ENCODE peak calls at places on chromosome 12, in six cellular contexts. T is OCI-LY7, B is hepatocyte, C is PC-3, S is neural progenitor cell, P is GM23338. U is an unnamed sample.

GRCh38 chr12:90304231-90304630 is 595.6 kb upstream of the ATP2B1 start:
- DNase-seq in T (no peak), B (no peak), C (no peak), S (no peak), P (no peak), U (no peak)

GRCh38 chr12:68040450-68041075 is 51.3 kb downstream of the IFNG-AS1 start:
- DNase-seq in T (peak), B (peak), C (peak), S (peak), P (peak), U (peak)

GRCh38 chr12:2582631-2583616 is 211.8 kb upstream of the FKBP4 start:
- DNase-seq in T (peak), B (peak), C (peak), S (peak), P (peak), U (peak)

GRCh38 chr12:14403711-14404164 is 38.3 kb downstream of the ATF7IP start:
- DNase-seq in T (peak), B (peak), C (peak), S (no peak), P (no peak), U (peak)

GRCh38 chr12:24062642-24063245 is 113.3 kb upstream of the SOX5 start:
- DNase-seq in T (no peak), B (no peak), C (no peak), S (no peak), P (no peak), U (no peak)

GRCh38 chr12:132219323-132219722 is 75.1 kb downstream of the NOC4L start:
- DNase-seq in T (no peak), B (no peak), C (no peak), S (no peak), P (no peak), U (no peak)

GRCh38 chr12:26001530-26001929 is 43.0 kb downstream of the RASSF8 start:
- DNase-seq in T (no peak), B (no peak), C (peak), S (no peak), P (no peak), U (no peak)

GRCh38 chr12:86774841-86775386 is 518.7 kb upstream of the MGAT4C start:
- DNase-seq in T (no peak), B (no peak), C (peak), S (no peak), P (no peak), U (peak)

GRCh38 chr12:122834921-122835692 is at the start of gene HIP1R:
- DNase-seq in T (peak), B (peak), C (peak), S (peak), P (peak), U (peak)

GRCh38 chr12:2265461-2266167 is 212.8 kb downstream of the CACNA1C start:
- DNase-seq in T (no peak), B (no peak), C (no peak), S (no peak), P (no peak), U (peak)

GRCh38 chr12:124024263-124024678 is 51.3 kb downstream of the ZNF664 start:
- DNase-seq in T (no peak), B (no peak), C (peak), S (no peak), P (no peak), U (peak)

GRCh38 chr12:2613674-2614073 is 181.1 kb upstream of the FKBP4 start:
- DNase-seq in T (no peak), B (peak), C (peak), S (no peak), P (no peak), U (peak)

GRCh38 chr12:105706321-105706972 is 376.0 kb downstream of the C12orf75 start:
- DNase-seq in T (no peak), B (no peak), C (peak), S (peak), P (peak), U (peak)

GRCh38 chr12:16112151-16112550 is 165.3 kb downstream of the SLC15A5 start:
- DNase-seq in T (no peak), B (no peak), C (no peak), S (peak), P (peak), U (no peak)

GRCh38 chr12:91608562-91608961 is 425.9 kb upstream of the DCN start:
- DNase-seq in T (no peak), B (no peak), C (no peak), S (no peak), P (no peak), U (no peak)

GRCh38 chr12:101013993-101014392 is 196.0 kb downstream of the SLC5A8 start:
- DNase-seq in T (no peak), B (no peak), C (peak), S (no peak), P (no peak), U (no peak)

GRCh38 chr12:68628698-68629097 is 18.0 kb downstream of the RAP1B start:
- DNase-seq in T (no peak), B (no peak), C (no peak), S (no peak), P (no peak), U (no peak)

GRCh38 chr12:119809023-119809422 is 68.1 kb downstream of the CIT start:
- DNase-seq in T (no peak), B (no peak), C (no peak), S (no peak), P (no peak), U (no peak)

GRCh38 chr12:5684989-5685388 is 253.1 kb downstream of the NTF3 start:
- DNase-seq in T (no peak), B (no peak), C (no peak), S (no peak), P (no peak), U (no peak)

GRCh38 chr12:31245822-31246469 is 80.0 kb downstream of the SINHCAF start:
- DNase-seq in T (peak), B (no peak), C (no peak), S (peak), P (peak), U (no peak)

GRCh38 chr12:43151406-43152080 is 400.5 kb downstream of the ADAMTS20 start:
- DNase-seq in T (no peak), B (no peak), C (no peak), S (no peak), P (no peak), U (peak)

GRCh38 chr12:20868277-20868676 is 57.8 kb downstream of the SLCO1B3 start:
- DNase-seq in T (no peak), B (no peak), C (no peak), S (no peak), P (no peak), U (no peak)

GRCh38 chr12:126385785-126386184 is 1320.5 kb downstream of the AACS start:
- DNase-seq in T (no peak), B (no peak), C (peak), S (no peak), P (no peak), U (peak)

GRCh38 chr12:127623362-127623761 is 643.6 kb upstream of the TMEM132C start:
- DNase-seq in T (no peak), B (no peak), C (peak), S (no peak), P (no peak), U (no peak)

GRCh38 chr12:52221912-52222457 is 11.1 kb upstream of the KRT7 start:
- DNase-seq in T (peak), B (peak), C (peak), S (peak), P (peak), U (peak)

GRCh38 chr12:108475396-108475795 is 39.7 kb upstream of the FICD start:
- DNase-seq in T (no peak), B (no peak), C (no peak), S (no peak), P (no peak), U (no peak)

GRCh38 chr12:29783773-29784666 is at the start of gene TMTC1:
- DNase-seq in T (no peak), B (peak), C (peak), S (peak), P (peak), U (peak)

GRCh38 chr12:58920956-58921861 is 905 bp upstream of the LRIG3 start:
- DNase-seq in T (no peak), B (peak), C (no peak), S (no peak), P (no peak), U (peak)

GRCh38 chr12:64760808-64761573 is 1.8 kb upstream of the GNS start:
- DNase-seq in T (no peak), B (no peak), C (no peak), S (no peak), P (no peak), U (no peak)

GRCh38 chr12:130161261-130162231 is 718 bp upstream of the FZD10 start:
- DNase-seq in T (no peak), B (peak), C (no peak), S (peak), P (peak), U (peak)

GRCh38 chr12:109581334-109581691 is 7.7 kb downstream of the MVK start:
- DNase-seq in T (no peak), B (no peak), C (no peak), S (no peak), P (no peak), U (no peak)

GRCh38 chr12:115898670-115899069 is 378.8 kb downstream of the MED13L start:
- DNase-seq in T (no peak), B (no peak), C (peak), S (no peak), P (no peak), U (no peak)

GRCh38 chr12:52364901-52365489 is 2.3 kb downstream of the KRT85 start:
- DNase-seq in T (no peak), B (no peak), C (no peak), S (no peak), P (no peak), U (no peak)

GRCh38 chr12:78181544-78182162 is 351.0 kb downstream of the NAV3 start:
- DNase-seq in T (peak), B (peak), C (peak), S (peak), P (peak), U (peak)

GRCh38 chr12:50569876-50570275 is 65.1 kb downstream of the DIP2B start:
- DNase-seq in T (no peak), B (no peak), C (no peak), S (no peak), P (no peak), U (peak)

GRCh38 chr12:50573271-50573670 is 68.5 kb downstream of the DIP2B start:
- DNase-seq in T (no peak), B (no peak), C (no peak), S (no peak), P (no peak), U (no peak)

GRCh38 chr12:50572275-50572674 is 67.5 kb downstream of the DIP2B start:
- DNase-seq in T (no peak), B (peak), C (peak), S (no peak), P (peak), U (peak)

GRCh38 chr12:50572760-50573159 is 68.0 kb downstream of the DIP2B start:
- DNase-seq in T (no peak), B (no peak), C (no peak), S (no peak), P (no peak), U (peak)

DNA sequence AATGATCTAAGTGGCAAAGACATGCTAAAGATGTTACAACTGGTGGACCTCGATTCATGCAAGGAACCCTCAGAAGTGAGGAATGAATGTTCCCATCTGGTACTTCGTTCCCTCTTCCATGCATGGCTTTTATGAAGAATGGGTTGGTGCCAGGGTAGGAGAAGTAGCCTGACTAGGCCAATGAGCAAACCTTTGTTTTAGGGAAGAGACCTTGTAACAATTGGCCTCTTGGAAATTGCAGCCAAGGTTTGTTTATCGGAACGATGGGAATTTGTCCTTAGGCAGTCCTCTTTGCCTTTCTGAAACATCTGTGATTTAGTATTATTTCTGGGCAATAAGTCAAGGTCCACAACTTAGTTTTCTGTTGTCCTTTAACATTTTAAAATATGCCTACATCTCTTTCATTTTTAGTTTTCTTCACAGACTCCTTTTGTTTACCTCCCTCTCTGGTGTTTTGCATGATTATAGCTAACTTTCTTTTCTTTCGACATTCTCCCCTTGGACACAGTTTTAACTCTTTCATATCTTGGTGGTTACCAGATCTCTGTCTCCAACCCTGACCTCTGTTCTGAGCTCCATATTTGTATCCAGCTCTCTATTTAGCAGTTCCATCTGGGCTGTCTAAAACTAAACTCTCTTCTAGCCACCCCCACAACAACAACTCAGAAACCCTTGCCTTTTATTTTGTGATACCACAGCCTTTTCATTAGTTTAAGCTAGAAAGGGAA is 70.0 kb downstream of the DIP2B start:
- DNase-seq in T (no peak), B (no peak), C (no peak), S (no peak), P (peak), U (peak)
- TF ChIP-seq EZH2phosphoT487 in T (no peak), B (no peak), C (no peak), S (no peak), P (no peak), U (no peak)

GRCh38 chr12:117064049-117064448 is 35.2 kb downstream of the TESC start:
- DNase-seq in T (no peak), B (no peak), C (no peak), S (no peak), P (no peak), U (no peak)
- H3K27ac ChIP-seq in T (no peak), B (no peak), C (no peak), S (no peak), P (no peak), U (no peak)

DNA sequence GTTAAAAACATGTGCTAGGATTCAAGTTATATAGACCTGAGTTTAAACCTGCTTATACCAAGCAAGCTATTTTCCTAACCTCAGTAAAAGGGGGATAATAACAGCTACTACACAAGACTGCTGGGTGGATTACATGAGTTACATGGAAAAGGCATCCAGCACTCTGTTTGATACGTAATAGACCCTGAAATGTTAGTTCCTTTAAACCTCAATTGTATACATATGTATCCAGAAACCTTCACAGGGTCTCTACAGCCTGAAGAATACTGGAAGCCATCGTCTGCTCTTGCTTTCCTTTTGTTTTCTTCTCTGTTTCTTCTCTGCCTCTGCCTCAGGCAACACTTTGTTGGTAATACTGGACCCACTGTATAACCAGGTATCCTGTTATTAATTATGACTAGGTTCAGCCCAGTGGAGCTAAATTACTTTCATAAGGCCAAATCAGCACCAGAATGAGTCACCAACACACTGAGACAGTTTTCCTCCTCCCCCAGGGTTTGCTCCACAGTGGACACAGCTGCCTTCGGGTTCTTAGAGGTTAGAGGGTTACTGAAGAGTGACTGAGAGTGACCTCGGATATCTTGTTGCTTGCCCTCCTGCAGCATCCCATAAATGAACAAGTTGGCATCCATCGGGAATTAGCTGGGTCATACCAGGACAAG is 127.1 kb downstream of the CAPZA3 start:
- DNase-seq in T (no peak), B (peak), C (peak), S (no peak), P (no peak), U (peak)
- TF ChIP-seq EZH2phosphoT487 in T (no peak), B (no peak), C (no peak), S (no peak), P (no peak), U (no peak)

DNA sequence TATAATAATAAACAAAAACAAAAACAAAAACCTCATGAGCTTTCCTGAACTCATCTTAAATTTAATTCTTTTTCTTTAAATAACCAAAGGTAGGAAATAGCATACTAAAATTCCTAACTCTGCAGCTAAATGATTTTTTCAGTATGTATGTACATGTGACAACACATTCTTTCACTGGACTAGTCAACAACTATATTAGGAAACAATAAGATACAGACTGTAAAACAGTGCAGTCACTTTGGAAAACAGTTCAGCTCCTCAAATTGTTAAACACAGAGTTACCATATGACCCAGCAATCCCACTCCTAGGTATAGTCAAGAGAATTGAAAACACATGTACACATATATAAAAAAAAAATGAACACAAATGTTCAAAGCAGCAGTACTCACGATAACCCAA is 64.7 kb downstream of the SPPL3 start:
- DNase-seq in T (no peak), B (no peak), C (no peak), S (no peak), P (no peak), U (no peak)
- H3K27ac ChIP-seq in T (no peak), B (no peak), C (no peak), S (no peak), P (no peak), U (no peak)

DNA sequence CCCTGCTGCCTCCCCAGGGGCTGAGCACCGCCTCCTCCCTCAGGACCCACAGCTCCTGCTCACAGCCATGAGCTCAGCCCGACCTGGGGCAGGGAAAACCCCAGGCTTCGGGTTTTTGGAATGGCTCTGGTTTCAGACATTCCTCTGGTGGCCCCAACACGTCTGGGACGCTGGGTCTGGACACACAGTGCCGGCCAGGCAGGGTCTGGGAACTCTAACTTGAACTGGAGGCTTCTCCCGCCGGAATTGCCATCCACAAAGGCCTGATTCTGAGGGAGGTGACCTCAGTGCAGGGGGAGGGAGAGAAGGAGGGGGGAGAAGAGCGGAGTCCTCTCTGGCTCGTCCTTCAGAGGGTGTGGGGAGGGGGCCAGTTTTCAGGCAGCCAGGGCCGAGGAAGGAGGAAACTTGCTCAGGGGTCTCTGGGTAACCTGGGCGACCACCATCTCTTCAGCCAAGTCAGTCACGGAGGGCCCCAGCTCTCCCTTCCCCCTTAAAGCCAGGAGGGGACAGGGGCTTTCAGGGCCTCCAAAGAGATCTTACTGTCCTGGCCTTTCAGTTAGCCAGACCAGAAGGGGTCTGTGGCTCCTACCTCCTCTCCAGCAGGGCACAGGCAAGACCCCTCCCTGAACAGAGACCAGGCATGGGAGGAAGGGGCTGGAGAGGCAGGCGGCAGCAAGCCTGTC is 19.4 kb downstream of the NCKAP5L start:
- DNase-seq in T (no peak), B (no peak), C (no peak), S (peak), P (peak), U (peak)
- TF ChIP-seq EZH2phosphoT487 in T (no peak), B (no peak), C (no peak), S (no peak), P (no peak), U (no peak)

GRCh38 chr12:54413284-54414190 is 5.5 kb downstream of the ITGA5 start:
- DNase-seq in T (peak), B (no peak), C (no peak), S (no peak), P (no peak), U (peak)
- H3K27ac ChIP-seq in T (peak), B (no peak), C (no peak), S (no peak), P (no peak), U (peak)

GRCh38 chr12:81639196-81639595 is 120.0 kb downstream of the PPFIA2 start:
- DNase-seq in T (no peak), B (no peak), C (no peak), S (no peak), P (no peak), U (peak)
- TF ChIP-seq EZH2phosphoT487 in T (no peak), B (no peak), C (no peak), S (no peak), P (no peak), U (no peak)

GRCh38 chr12:50751921-50752721 is 11.8 kb upstream of the ATF1 start:
- DNase-seq in T (no peak), B (no peak), C (no peak), S (no peak), P (no peak), U (peak)

GRCh38 chr12:50749459-50749882 is 14.4 kb upstream of the ATF1 start:
- DNase-seq in T (no peak), B (no peak), C (no peak), S (no peak), P (no peak), U (no peak)

GRCh38 chr12:50747817-50748216 is 16.1 kb upstream of the ATF1 start:
- DNase-seq in T (no peak), B (peak), C (no peak), S (no peak), P (peak), U (no peak)

GRCh38 chr12:50750366-50750765 is 13.5 kb upstream of the ATF1 start:
- DNase-seq in T (no peak), B (no peak), C (no peak), S (no peak), P (no peak), U (no peak)

GRCh38 chr12:50753232-50753769 is 10.6 kb upstream of the ATF1 start:
- DNase-seq in T (no peak), B (no peak), C (no peak), S (no peak), P (no peak), U (no peak)
- H3K27ac ChIP-seq in T (no peak), B (no peak), C (no peak), S (no peak), P (no peak), U (no peak)